ENCODE peak calls at places on chromosomes 7 and 10, in ten cellular contexts. U, V, T, A, L, O, S, D, N and B are unnamed samples.

GRCh38 chr7:116500071-116500853 is 724 bp downstream of the CAV2 start:
- DNase-seq in N (no peak), U (peak), S (peak), V (peak), D (peak), T (no peak), L (no peak), A (peak), O (peak), B (peak)

GRCh38 chr7:71442492-71443196 is 310.7 kb downstream of the GALNT17 start:
- DNase-seq in L (no peak), T (no peak), A (no peak), U (no peak), D (no peak), N (no peak), S (no peak), O (no peak), V (no peak), B (no peak)

GRCh38 chr7:34158754-34159153 is 253.4 kb downstream of the BMPER start:
- DNase-seq in U (no peak), D (no peak), V (no peak), L (no peak), O (no peak), S (no peak), N (no peak), A (peak), T (no peak), B (no peak)

GRCh38 chr7:6106140-6106904 is 75.1 kb downstream of the ANKRD61 start:
- DNase-seq in A (peak), S (peak), V (peak), N (peak), L (no peak), D (peak), U (no peak), O (peak), T (no peak), B (peak)

GRCh38 chr10:114471906-114472873 is 67.9 kb upstream of the AFAP1L2 start:
- DNase-seq in V (no peak), O (no peak), S (no peak), D (no peak), U (no peak), T (no peak), N (no peak), A (peak), L (no peak), B (no peak)

GRCh38 chr10:75954486-75954885 is 523.1 kb downstream of the LRMDA start:
- DNase-seq in V (no peak), S (no peak), A (no peak), L (no peak), N (no peak), U (no peak), T (no peak), D (no peak), O (no peak), B (no peak)

GRCh38 chr7:107048783-107049418 is 4.4 kb downstream of the PRKAR2B start:
- DNase-seq in U (no peak), T (no peak), D (no peak), N (no peak), S (no peak), A (no peak), V (no peak), O (no peak), L (no peak), B (no peak)

GRCh38 chr7:69754476-69754875 is 156.2 kb downstream of the AUTS2 start:
- DNase-seq in S (no peak), O (no peak), V (no peak), D (no peak), T (no peak), A (no peak), U (no peak), L (no peak), N (no peak), B (no peak)

GRCh38 chr7:144390481-144390880 is 13.0 kb downstream of the NOBOX start:
- DNase-seq in U (no peak), O (no peak), T (no peak), A (no peak), V (no peak), S (peak), L (no peak), D (no peak), N (no peak), B (no peak)

GRCh38 chr10:110077436-110078120 is 69.8 kb downstream of the ADD3 start:
- DNase-seq in S (no peak), V (peak), L (no peak), N (no peak), A (no peak), U (no peak), O (peak), T (no peak), D (peak), B (peak)

GRCh38 chr10:127892743-127893142 is at the start of gene CLRN3:
- DNase-seq in T (no peak), S (no peak), L (no peak), U (no peak), O (no peak), N (no peak), V (no peak), A (no peak), D (no peak), B (no peak)

GRCh38 chr10:73907841-73908517 is 3.0 kb upstream of the PLAU start:
- DNase-seq in S (peak), D (peak), A (no peak), L (no peak), N (no peak), V (no peak), U (no peak), O (peak), T (no peak), B (peak)

GRCh38 chr7:25951414-25952276 is 200.4 kb upstream of the NFE2L3 start:
- DNase-seq in S (no peak), D (no peak), T (no peak), U (no peak), A (peak), N (no peak), L (no peak), O (no peak), V (peak), B (no peak)

GRCh38 chr10:60762554-60762953 is 15.7 kb upstream of the CDK1 start:
- DNase-seq in O (no peak), L (no peak), N (no peak), T (no peak), A (no peak), V (no peak), U (no peak), D (no peak), S (no peak), B (no peak)

GRCh38 chr7:158251061-158251965 is 336.3 kb downstream of the PTPRN2 start:
- DNase-seq in L (no peak), A (no peak), U (peak), N (no peak), S (no peak), V (no peak), T (no peak), O (no peak), D (no peak), B (no peak)

GRCh38 chr7:134908289-134908688 is 78.0 kb upstream of the AGBL3 start:
- DNase-seq in T (no peak), N (no peak), O (peak), U (no peak), V (peak), D (peak), S (no peak), L (no peak), A (no peak), B (peak)

GRCh38 chr7:28804990-28805389 is 153.1 kb downstream of the TRIL start:
- DNase-seq in U (no peak), V (peak), T (no peak), A (no peak), D (peak), L (no peak), S (no peak), O (peak), N (peak), B (peak)

GRCh38 chr10:79413196-79413595 is 32.2 kb downstream of the ZCCHC24 start:
- DNase-seq in N (no peak), U (peak), O (peak), L (no peak), T (no peak), A (no peak), S (no peak), D (peak), V (no peak), B (no peak)

GRCh38 chr7:1857487-1858425 is 187.7 kb downstream of the ELFN1 start:
- DNase-seq in A (no peak), O (no peak), N (no peak), U (peak), S (no peak), T (no peak), L (no peak), D (no peak), V (no peak), B (no peak)

GRCh38 chr7:85890244-85890811 is 703.5 kb upstream of the SEMA3D start:
- DNase-seq in V (peak), N (peak), A (no peak), T (no peak), U (no peak), S (no peak), O (peak), L (no peak), D (peak), B (peak)

GRCh38 chr10:97291357-97292096 is 910 bp downstream of the ARHGAP19 start:
- DNase-seq in D (no peak), U (no peak), N (no peak), V (no peak), L (no peak), A (no peak), T (no peak), S (no peak), O (no peak), B (no peak)

GRCh38 chr10:88370713-88371112 is 212.4 kb downstream of the RNLS start:
- DNase-seq in O (no peak), S (no peak), A (no peak), D (no peak), U (no peak), T (no peak), L (no peak), V (no peak), N (no peak), B (no peak)

GRCh38 chr10:26555719-26556368 is 117.7 kb downstream of the APBB1IP start:
- DNase-seq in V (peak), A (peak), O (peak), N (peak), S (peak), U (no peak), T (peak), D (peak), L (peak), B (peak)

GRCh38 chr10:20399789-20400188 is 497.3 kb downstream of the NEBL start:
- DNase-seq in U (no peak), L (no peak), T (no peak), O (no peak), D (no peak), A (no peak), S (no peak), N (no peak), V (no peak), B (no peak)

GRCh38 chr10:29621161-29621560 is 13.6 kb downstream of the SVIL start:
- DNase-seq in D (peak), A (peak), O (peak), L (no peak), N (no peak), U (no peak), T (peak), S (no peak), V (no peak), B (peak)

GRCh38 chr7:128408709-128409434 is 910 bp downstream of the IMPDH1 start:
- DNase-seq in U (peak), D (peak), O (no peak), L (no peak), V (peak), A (no peak), T (no peak), S (peak), N (no peak), B (peak)

GRCh38 chr10:71817831-71818268 is 33.2 kb downstream of the PSAP start:
- DNase-seq in L (no peak), T (no peak), S (peak), D (no peak), A (no peak), N (no peak), O (no peak), V (no peak), U (peak), B (no peak)

GRCh38 chr7:26007510-26007909 is 144.5 kb upstream of the NFE2L3 start:
- DNase-seq in N (no peak), L (no peak), A (peak), T (no peak), V (no peak), U (no peak), S (no peak), O (no peak), D (no peak), B (no peak)

GRCh38 chr10:44312401-44312800 is 72.5 kb downstream of the CXCL12 start:
- DNase-seq in S (no peak), L (no peak), D (no peak), T (no peak), N (no peak), O (no peak), V (no peak), U (no peak), A (no peak), B (no peak)

GRCh38 chr7:97732567-97733275 is 835 bp downstream of the TAC1 start:
- DNase-seq in T (no peak), U (peak), O (no peak), A (no peak), L (no peak), D (no peak), S (no peak), V (no peak), N (no peak), B (peak)

GRCh38 chr7:4642468-4643203 is 39.5 kb upstream of the FOXK1 start:
- DNase-seq in O (no peak), N (no peak), A (no peak), S (no peak), D (no peak), L (no peak), U (no peak), V (no peak), T (no peak), B (peak)

GRCh38 chr7:4641091-4641666 is 40.9 kb upstream of the FOXK1 start:
- DNase-seq in T (no peak), D (no peak), O (no peak), V (no peak), L (no peak), N (no peak), A (peak), U (no peak), S (no peak), B (peak)

GRCh38 chr7:4638781-4639575 is 43.1 kb upstream of the FOXK1 start:
- DNase-seq in T (no peak), U (no peak), A (no peak), S (no peak), V (no peak), L (no peak), O (no peak), N (no peak), D (no peak), B (no peak)

GRCh38 chr7:4645241-4645640 is 36.9 kb upstream of the FOXK1 start:
- DNase-seq in D (no peak), A (no peak), U (no peak), N (no peak), V (no peak), S (no peak), T (no peak), O (no peak), L (no peak), B (peak)

DNA sequence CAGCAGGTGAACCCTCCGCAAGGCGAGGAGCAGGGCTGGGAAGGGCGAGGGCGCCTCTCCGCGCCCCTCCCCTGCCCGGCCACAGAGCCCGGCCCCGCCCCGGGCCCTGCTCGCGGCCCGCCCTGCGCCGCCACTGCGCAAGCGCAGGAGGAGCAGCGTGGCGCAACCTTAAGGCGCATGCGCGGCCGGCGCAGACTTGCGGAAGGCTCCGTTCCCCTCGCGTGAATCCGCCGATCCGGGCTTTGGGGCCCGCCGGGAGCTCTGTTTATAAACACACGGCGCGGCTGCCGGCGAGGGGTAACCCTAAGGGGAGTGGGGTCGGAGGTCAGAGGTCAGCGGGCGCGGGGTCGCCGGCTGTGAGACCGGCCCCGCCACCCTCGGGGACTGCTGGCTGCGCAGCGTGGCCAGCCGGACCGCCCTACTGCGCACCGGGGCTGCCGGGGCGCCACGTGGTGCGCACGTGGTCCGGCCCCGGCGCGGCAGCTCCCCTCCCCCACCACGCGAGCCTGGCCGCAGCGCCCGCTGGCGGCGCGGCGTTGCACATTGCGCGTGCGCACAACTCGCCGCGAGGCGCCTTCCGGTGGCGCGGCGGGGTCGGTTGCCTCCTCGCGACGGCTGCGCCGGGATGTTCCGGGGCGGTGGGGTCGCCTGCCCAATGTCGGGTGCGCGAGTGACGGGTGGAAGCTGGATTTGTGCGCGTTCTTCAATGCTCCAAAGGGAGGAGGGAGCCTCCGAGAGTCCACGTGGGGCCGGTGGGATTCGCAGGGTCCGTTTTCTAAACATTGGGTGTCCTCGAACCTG is 40.2 kb upstream of the FOXK1 start:
- DNase-seq in T (no peak), A (peak), L (peak), N (peak), V (peak), S (peak), U (peak), D (peak), O (peak), B (peak)
- TF ChIP-seq CTCF in T (no peak), A (peak), L (peak), N (peak), V (peak), S (peak), U (no peak), D (no peak), O (peak), B (peak)

DNA sequence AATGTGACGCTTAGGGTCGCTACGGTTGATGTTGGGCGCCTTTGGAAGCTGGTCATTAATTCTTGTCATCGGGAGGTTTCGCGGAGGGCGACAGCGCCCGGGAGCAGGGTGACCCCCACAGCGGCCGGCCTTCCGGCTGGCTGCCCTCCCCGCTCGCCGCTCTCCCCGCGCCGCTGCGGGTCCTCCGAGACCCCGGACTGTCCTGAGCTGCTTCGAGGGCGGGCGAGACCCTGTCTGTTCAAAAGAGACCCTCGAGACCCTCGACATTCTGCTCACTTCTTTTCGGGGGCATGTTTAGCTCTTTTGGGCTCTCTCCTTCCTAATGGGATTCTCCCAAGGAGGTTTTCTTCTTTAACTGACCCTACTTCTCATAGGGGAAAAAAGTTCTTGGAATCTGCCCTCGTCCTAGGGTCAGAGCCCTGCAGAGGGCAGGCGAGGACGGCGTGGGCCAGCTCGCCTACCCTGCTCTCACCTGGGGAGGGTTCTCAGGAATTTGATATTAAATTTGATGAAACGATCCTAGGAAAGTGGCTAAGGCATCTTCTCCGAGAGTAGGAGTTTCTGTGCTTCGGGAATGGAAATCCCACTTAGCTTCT is 257.0 kb downstream of the OTUD1 start:
- DNase-seq in V (no peak), T (no peak), S (no peak), D (no peak), O (no peak), L (no peak), N (no peak), U (no peak), A (no peak), B (no peak)
- H3K4me3 ChIP-seq in V (no peak), T (no peak), S (no peak), D (no peak), O (no peak), L (no peak), N (no peak), U (no peak), A (no peak), B (no peak)

GRCh38 chr10:22301193-22301592 is 15.0 kb upstream of the COMMD3 start:
- DNase-seq in N (no peak), A (no peak), S (no peak), L (no peak), D (no peak), O (no peak), T (no peak), V (no peak), U (no peak), B (no peak)
- TF ChIP-seq CTCF in N (peak), A (no peak), S (no peak), L (no peak), D (no peak), O (no peak), T (peak), V (no peak), U (no peak), B (no peak)

GRCh38 chr7:24907311-24907886 is 72.6 kb downstream of the OSBPL3 start:
- DNase-seq in S (no peak), N (no peak), A (no peak), D (peak), L (no peak), O (peak), U (no peak), V (peak), T (peak), B (peak)
- H3K4me3 ChIP-seq in S (no peak), N (no peak), A (no peak), D (no peak), L (no peak), O (no peak), U (no peak), V (no peak), T (peak), B (no peak)

GRCh38 chr7:93879356-93879755 is 11.2 kb downstream of the TFPI2 start:
- DNase-seq in O (no peak), S (no peak), N (no peak), A (no peak), V (no peak), T (no peak), L (no peak), U (no peak), D (no peak), B (no peak)

GRCh38 chr7:93883078-93883916 is 7.3 kb downstream of the TFPI2 start:
- DNase-seq in A (no peak), O (peak), D (no peak), V (no peak), N (no peak), T (no peak), S (no peak), L (no peak), U (no peak), B (no peak)

GRCh38 chr7:93882481-93882880 is 8.1 kb downstream of the TFPI2 start:
- DNase-seq in D (no peak), N (no peak), A (no peak), T (no peak), U (no peak), V (no peak), O (no peak), S (no peak), L (no peak), B (no peak)

GRCh38 chr7:93873998-93874574 is 16.5 kb downstream of the TFPI2 start:
- DNase-seq in U (no peak), L (no peak), S (no peak), T (no peak), D (no peak), O (no peak), A (no peak), V (no peak), N (no peak), B (peak)

GRCh38 chr7:93877742-93878141 is 12.8 kb downstream of the TFPI2 start:
- DNase-seq in O (no peak), L (no peak), A (no peak), T (no peak), D (peak), S (no peak), N (no peak), V (peak), U (no peak), B (peak)
- TF ChIP-seq CTCF in O (no peak), L (no peak), A (no peak), T (no peak), D (no peak), S (no peak), N (no peak), V (no peak), U (no peak), B (no peak)

DNA sequence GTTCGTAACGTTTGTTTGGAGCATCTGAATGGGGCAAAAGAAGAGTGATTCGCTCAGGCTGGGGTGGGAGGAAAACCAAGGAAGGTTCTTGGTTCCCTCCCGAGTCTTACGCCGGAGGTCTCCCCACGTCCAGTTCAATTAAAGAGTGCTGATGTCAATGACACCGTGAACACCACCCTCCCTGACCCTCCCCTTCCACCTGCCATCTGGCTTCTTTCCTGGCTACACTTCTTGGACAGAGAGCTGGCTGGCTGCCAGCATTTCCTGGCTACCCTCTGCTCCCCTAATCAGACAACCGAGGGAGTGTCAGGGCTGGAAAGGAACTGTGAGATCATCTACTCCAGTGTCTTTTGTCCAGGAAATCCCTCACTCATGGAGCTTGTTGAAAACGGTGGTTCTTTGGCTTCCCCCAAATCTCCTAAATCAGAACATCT is 24.1 kb upstream of the FFAR4 start:
- DNase-seq in U (no peak), T (no peak), A (peak), S (peak), D (peak), O (peak), L (no peak), V (peak), N (no peak), B (peak)
- H3K4me3 ChIP-seq in U (no peak), T (peak), A (no peak), S (peak), D (peak), O (peak), L (peak), V (peak), N (peak), B (peak)